ENCODE peak calls at places on chromosomes 13 and 19, in six cellular contexts. Y is tibial nerve, U is uterus, P is ascending aorta, B is activated B cell treated with CpG ODN at 0.5 μM for 24 hours, X is brain microvascular endothelial cell. T is an unnamed sample.

GRCh38 chr13:20404488-20405222 is 121.0 kb downstream of the CRYL1 start:
- DNase-seq in X (no peak), P (no peak), U (no peak), B (no peak), Y (no peak), T (peak; percentile 54)

GRCh38 chr13:85666356-85666755 is 132.9 kb downstream of the SLITRK6 start:
- DNase-seq in Y (no peak), B (no peak), X (no peak), P (no peak), U (no peak), T (no peak)

GRCh38 chr19:17797397-17798201 is 2.7 kb downstream of the B3GNT3 start:
- DNase-seq in Y (no peak), B (no peak), U (no peak), P (no peak), X (no peak), T (no peak)

GRCh38 chr19:58407658-58408151 is 744 bp upstream of the ZNF584 start:
- DNase-seq in P (no peak), X (no peak), U (no peak), Y (no peak), B (no peak), T (no peak)

GRCh38 chr19:5536337-5536894 is 31.3 kb downstream of the TINCR start:
- DNase-seq in U (no peak), X (peak; percentile 25), Y (no peak), P (no peak), B (no peak), T (peak; percentile 78)

GRCh38 chr13:58630794-58631193 is 999.2 kb downstream of the PCDH17 start:
- DNase-seq in P (no peak), Y (no peak), X (no peak), U (no peak), B (no peak), T (no peak)

GRCh38 chr13:31972453-31972852 is 59.1 kb upstream of the FRY start:
- DNase-seq in P (no peak), Y (no peak), B (no peak), X (no peak), U (no peak), T (no peak)

GRCh38 chr19:45764487-45764886 is 4.6 kb downstream of the SIX5 start:
- DNase-seq in U (no peak), X (no peak), B (no peak), Y (no peak), P (no peak), T (no peak)

GRCh38 chr13:27006519-27007161 is 165.0 kb downstream of the USP12 start:
- DNase-seq in X (peak; percentile 12), U (no peak), Y (no peak), B (no peak), P (no peak), T (no peak)

GRCh38 chr13:95226476-95226875 is 74.8 kb downstream of the ABCC4 start:
- DNase-seq in U (no peak), P (no peak), B (no peak), X (no peak), Y (no peak), T (no peak)

GRCh38 chr13:41813426-41813825 is 147.5 kb downstream of the VWA8 start:
- DNase-seq in U (no peak), X (no peak), P (no peak), Y (no peak), B (no peak), T (no peak)
- TF ChIP-seq CTCF in U (no peak), X (no peak), P (no peak), Y (no peak), B (no peak), T (no peak)

DNA sequence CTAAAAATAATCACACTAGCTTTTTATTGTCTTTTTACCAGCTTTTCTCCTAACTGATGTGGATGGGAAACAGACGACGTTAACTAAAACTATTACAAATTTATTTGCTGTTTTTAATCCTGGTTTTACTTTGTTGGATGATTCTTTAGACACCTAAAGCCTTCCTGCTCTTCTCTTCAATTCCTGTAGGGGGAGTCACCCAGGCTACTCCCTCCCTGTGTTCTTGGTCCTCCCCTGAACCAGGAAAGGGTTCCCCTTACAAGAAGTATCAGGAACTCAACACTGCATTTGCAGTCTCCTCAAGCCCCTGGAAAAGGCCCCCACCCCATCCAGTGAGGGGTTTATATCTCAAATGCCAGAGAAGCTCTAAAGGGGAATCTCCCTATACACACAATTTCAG is 206.1 kb downstream of the SUCLA2 start:
- DNase-seq in U (no peak), Y (no peak), X (peak; percentile 15), B (no peak), P (no peak), T (no peak)
- TF ChIP-seq CTCF in U (no peak), Y (no peak), X (peak; percentile 77), B (no peak), P (no peak), T (peak; percentile 67)

GRCh38 chr19:16051254-16052025 is 24.9 kb upstream of the TPM4 start:
- DNase-seq in P (no peak), B (no peak), Y (no peak), X (no peak), U (no peak), T (no peak)
- TF ChIP-seq CTCF in P (no peak), B (no peak), Y (no peak), X (no peak), U (no peak), T (no peak)

DNA sequence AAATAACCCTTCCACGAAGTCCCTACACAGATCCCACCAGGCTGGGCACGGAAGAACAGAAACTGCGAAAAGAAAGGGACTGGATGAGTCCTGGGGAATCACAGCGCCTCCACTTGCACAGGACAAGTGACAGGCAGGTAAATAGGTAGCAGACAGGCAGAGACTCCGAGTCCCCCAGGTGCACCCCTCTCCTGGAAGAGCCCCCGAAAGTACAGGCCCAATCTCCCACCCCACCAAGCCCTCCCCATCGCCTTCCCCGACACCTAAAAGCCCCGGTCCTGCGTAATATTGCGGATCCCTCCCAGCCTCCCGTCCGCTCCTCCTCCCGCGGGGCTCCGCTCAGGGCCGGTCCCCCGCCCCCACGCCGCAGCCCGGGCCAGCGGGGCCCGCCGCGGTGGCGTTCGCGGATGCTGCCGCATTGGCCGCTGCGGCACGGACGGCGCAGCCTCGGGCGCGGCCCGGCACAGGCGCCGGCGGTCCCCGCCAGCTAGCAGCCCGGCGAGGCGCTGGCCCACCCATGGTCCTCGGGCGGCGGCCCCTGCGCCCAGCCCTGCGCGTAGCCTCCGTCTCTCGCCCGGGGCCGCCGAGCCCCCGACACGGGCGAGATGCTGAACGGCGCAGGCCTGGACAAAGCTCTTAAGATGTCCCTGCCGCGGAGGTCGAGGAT is at the start of gene ATP8A2:
- DNase-seq in U (no peak), Y (no peak), P (no peak), X (no peak), B (peak; percentile 16), T (no peak)
- TF ChIP-seq CTCF in U (no peak), Y (no peak), P (no peak), X (no peak), B (no peak), T (no peak)

T was measured in type B pancreatic cell.